ENCODE peak calls at places on chromosomes 2 and 18, in six cellular contexts. O is neuronal stem cell; S is A549; V is CD8-positive, alpha-beta T cell; B is MM.1S; H is PC-9. G is an unnamed sample.

GRCh38 chr2:39289609-39290008 is 45.8 kb upstream of the CDKL4 start:
- DNase-seq in V (no peak), H (no peak), O (no peak), B (no peak), S (no peak), G (no peak)

GRCh38 chr2:197212344-197213262 is 98.0 kb downstream of the ANKRD44 start:
- DNase-seq in V (no peak), S (no peak), B (no peak), H (no peak), O (no peak), G (no peak)

GRCh38 chr2:126774761-126775160 is 118.8 kb downstream of the GYPC start:
- DNase-seq in O (no peak), H (no peak), B (no peak), S (no peak), V (no peak), G (no peak)

GRCh38 chr2:227597993-227598392 is 700 bp upstream of the SCYGR2 start:
- DNase-seq in V (no peak), H (peak; percentile 29), B (no peak), O (no peak), S (no peak), G (no peak)

GRCh38 chr2:179843541-179843940 is 17.9 kb downstream of the ZNF385B start:
- DNase-seq in B (no peak), S (no peak), V (no peak), H (no peak), O (no peak), G (no peak)

GRCh38 chr2:181300600-181301291 is 156.4 kb upstream of the ITGA4 start:
- DNase-seq in V (peak; percentile 56), B (no peak), S (no peak), H (no peak), O (no peak), G (no peak)

GRCh38 chr2:129903586-129904425 is 75.7 kb upstream of the RAB6C start:
- DNase-seq in S (peak; percentile 22), B (no peak), O (no peak), H (no peak), V (peak; percentile 3), G (no peak)

GRCh38 chr2:10811552-10811951 is 1.0 kb downstream of the PDIA6 start:
- DNase-seq in H (no peak), V (no peak), B (no peak), S (no peak), O (no peak), G (no peak)

GRCh38 chr18:10973579-10974260 is 175.6 kb downstream of the PIEZO2 start:
- DNase-seq in V (no peak), B (no peak), O (no peak), S (peak; percentile 0), H (no peak), G (no peak)

GRCh38 chr2:103808814-103809213 is 1045.1 kb upstream of the POU3F3 start:
- DNase-seq in S (no peak), H (no peak), V (no peak), O (no peak), B (no peak), G (no peak)

GRCh38 chr2:98912221-98912851 is 23.7 kb downstream of the CRACDL start:
- DNase-seq in H (peak; percentile 59), V (no peak), S (peak; percentile 51), B (no peak), O (no peak), G (peak; percentile 62)

GRCh38 chr2:187593697-187594096 is 39.5 kb upstream of the TFPI start:
- DNase-seq in S (no peak), H (no peak), O (no peak), V (no peak), B (no peak), G (no peak)

GRCh38 chr2:208541982-208542464 is 135.4 kb downstream of the PTH2R start:
- DNase-seq in V (no peak), B (peak; percentile 48), O (no peak), S (no peak), H (no peak), G (no peak)

GRCh38 chr2:234952270-234953115 is 676 bp downstream of the SH3BP4 start:
- DNase-seq in B (peak; percentile 43), V (no peak), S (peak; percentile 20), O (no peak), H (peak; percentile 60), G (peak; percentile 66)

GRCh38 chr18:13809025-13809384 is 14.9 kb upstream of the MC5R start:
- DNase-seq in B (no peak), S (no peak), O (no peak), V (no peak), H (peak; percentile 60), G (no peak)

GRCh38 chr2:23601301-23601965 is 216.5 kb downstream of the KLHL29 start:
- DNase-seq in B (no peak), O (no peak), S (no peak), H (no peak), V (no peak), G (no peak)

GRCh38 chr2:100924520-100925451 is 77.3 kb upstream of the RPL31 start:
- DNase-seq in H (no peak), S (no peak), O (no peak), V (no peak), B (peak; percentile 78), G (no peak)

GRCh38 chr2:179652296-179652695 is 209.1 kb downstream of the ZNF385B start:
- DNase-seq in B (no peak), S (no peak), H (no peak), O (no peak), V (no peak), G (no peak)

GRCh38 chr2:188869560-188869959 is 104.6 kb upstream of the COL3A1 start:
- DNase-seq in V (no peak), O (no peak), H (no peak), B (no peak), S (no peak), G (no peak)

GRCh38 chr2:173109253-173110188 is 33.9 kb downstream of the MAP3K20 start:
- DNase-seq in H (peak; percentile 44), B (peak; percentile 16), O (no peak), V (no peak), S (peak; percentile 77), G (no peak)

GRCh38 chr2:240447934-240448333 is 12.5 kb downstream of the GPC1 start:
- DNase-seq in S (no peak), O (no peak), B (no peak), H (no peak), V (no peak), G (no peak)

GRCh38 chr2:240444464-240444863 is 9.0 kb downstream of the GPC1 start:
- DNase-seq in O (no peak), S (no peak), H (no peak), V (no peak), B (no peak), G (no peak)

GRCh38 chr2:240447331-240447730 is 11.9 kb downstream of the GPC1 start:
- DNase-seq in S (no peak), H (no peak), B (no peak), V (no peak), O (no peak), G (no peak)

GRCh38 chr2:240446618-240447175 is 11.2 kb downstream of the GPC1 start:
- DNase-seq in V (no peak), S (no peak), H (no peak), O (no peak), B (no peak), G (no peak)

GRCh38 chr2:240445961-240446538 is 10.6 kb downstream of the GPC1 start:
- DNase-seq in H (no peak), O (no peak), S (no peak), V (no peak), B (no peak), G (no peak)
- H3K4me1 ChIP-seq in H (peaks cover 5% of the 10 kb centered on the region), O (peaks cover 13% of the 10 kb centered on the region), S (peaks cover 50% of the 10 kb centered on the region), V (no peaks in the 10 kb centered on the region), B (no peaks in the 10 kb centered on the region), G (peaks cover 12% of the 10 kb centered on the region)

DNA sequence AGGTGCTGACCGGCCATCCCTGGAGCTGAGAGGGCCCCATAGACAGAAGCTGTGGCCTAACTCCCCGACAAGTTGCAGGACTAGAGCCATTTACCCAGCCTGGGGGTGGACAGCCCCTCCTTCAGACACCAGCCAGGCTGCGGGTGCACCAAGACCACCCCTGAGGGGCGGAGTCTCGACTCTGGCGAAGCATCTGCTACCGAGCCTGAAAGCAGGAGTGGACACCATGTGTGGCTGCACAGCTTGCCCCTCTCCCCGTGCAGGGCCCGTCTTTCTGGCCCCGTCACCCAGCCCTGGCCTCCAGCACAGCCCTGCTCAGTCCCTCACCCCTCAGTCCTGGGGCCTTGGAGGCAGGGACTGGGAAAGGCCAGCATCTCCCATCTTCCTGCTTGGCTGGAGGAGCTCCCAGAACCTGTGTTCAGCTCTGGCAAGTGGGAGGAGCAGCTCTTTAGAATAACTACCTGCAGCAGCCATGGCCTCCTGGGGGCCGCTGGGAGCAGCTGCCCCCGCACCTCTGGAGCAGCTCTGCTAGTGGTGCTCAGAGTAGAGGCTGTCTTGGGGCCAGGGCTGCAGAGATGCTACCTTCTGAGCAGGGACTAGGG is 275.8 kb downstream of the NDUFA10 start:
- DNase-seq in V (no peak), O (no peak), B (no peak), S (no peak), H (no peak), G (no peak)
- H3K27ac ChIP-seq in V (no peak overlapping the region), O (no peak overlapping the region), B (no peak overlapping the region), S (no peak overlapping the region), H (no peak overlapping the region), G (no peak overlapping the region)

DNA sequence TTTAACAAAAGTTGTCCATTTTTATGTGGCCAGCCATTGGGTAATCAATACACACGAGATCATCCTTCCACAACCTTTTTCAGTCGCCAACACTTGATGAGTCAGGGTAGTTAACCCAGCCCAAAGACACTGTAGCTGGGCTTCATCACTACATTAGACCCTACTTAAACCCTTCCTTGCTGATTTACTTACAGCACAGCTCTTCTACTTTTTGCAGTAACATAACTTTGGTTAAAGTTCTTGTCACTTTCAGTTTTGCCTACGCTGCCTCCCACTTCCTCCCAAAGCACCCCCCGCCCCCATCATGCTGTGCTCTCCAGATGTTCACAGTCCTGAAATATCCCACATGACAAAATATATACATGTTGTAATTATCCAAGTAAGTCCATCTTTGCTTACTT is 103.6 kb downstream of the CDK15 start:
- DNase-seq in B (peak; percentile 72), V (no peak), H (no peak), S (no peak), O (no peak), G (no peak)
- H3K4me3 ChIP-seq in B (peak overlapping the region; percentile 57), V (no peak overlapping the region), H (no peak overlapping the region), S (no peak overlapping the region), O (no peak overlapping the region), G (no peak overlapping the region)

GRCh38 chr18:3037423-3037915 is 24.5 kb upstream of the LPIN2 start:
- DNase-seq in O (no peak), H (peak; percentile 65), S (peak; percentile 84), B (peak; percentile 94), V (no peak), G (no peak)
- H3K4me1 ChIP-seq in O (peaks cover 2% of the 10 kb centered on the region), H (peaks cover 22% of the 10 kb centered on the region), S (peaks cover 10% of the 10 kb centered on the region), B (peaks cover 6% of the 10 kb centered on the region), V (peaks cover 6% of the 10 kb centered on the region), G (no peaks in the 10 kb centered on the region)